ENCODE peak calls at places on chromosomes 4 and X, in four cellular contexts. E is Daoy, D is cardiac muscle cell, N is NCI-H1092 treated with DMSO at 0.1 percent for 48 hours. Q is an unnamed sample.

GRCh38 chr4:10684631-10685030 is at the start of gene CLNK:
- DNase-seq in E (no peak), D (no peak), N (no peak), Q (no peak)

GRCh38 chr4:56128231-56128630 is 179.5 kb downstream of the CEP135 start:
- DNase-seq in E (peak; percentile 13), D (no peak), N (no peak), Q (no peak)

GRCh38 chr4:73139991-73140390 is 70.5 kb upstream of the COX18 start:
- DNase-seq in E (no peak), D (no peak), N (no peak), Q (no peak)

GRCh38 chr4:127383666-127384065 is 249.1 kb upstream of the INTU start:
- DNase-seq in E (no peak), D (no peak), N (no peak), Q (no peak)

GRCh38 chr4:141971854-141972253 is 335.5 kb downstream of the IL15 start:
- DNase-seq in E (no peak), D (no peak), N (no peak), Q (no peak)

GRCh38 chrX:77894921-77895886 is at the start of gene MAGT1:
- DNase-seq in E (peak; percentile 95), D (peak; percentile 94), N (peak; percentile 99), Q (peak; percentile 99)

GRCh38 chrX:129654652-129655546 is at the start of gene APLN:
- DNase-seq in E (peak; percentile 31), D (peak; percentile 57), N (peak; percentile 66), Q (peak; percentile 56)

GRCh38 chr4:15598644-15599043 is 56.5 kb downstream of the FBXL5 start:
- DNase-seq in E (no peak), D (no peak), N (no peak), Q (no peak)

GRCh38 chr4:10160280-10160856 is 43.8 kb upstream of the WDR1 start:
- DNase-seq in E (no peak), D (peak; percentile 60), N (no peak), Q (no peak)

GRCh38 chr4:7007944-7008343 is 35.2 kb upstream of the TADA2B start:
- DNase-seq in E (no peak), D (no peak), N (no peak), Q (no peak)

Q was measured in NCI-H2227 treated with DMSO at 0.1 percent for 48 hours.